ENCODE peak calls at places on chromosomes 13 and 19, in eight cellular contexts. M is omental fat pad, N is breast epithelium, V is epithelial cell of proximal tubule, G is fibroblast of pulmonary artery, I is nephron progenitor cell, S is activated B cell treated with CpG ODN at 0.5 μM for 24 hours, B is upper lobe of right lung. O is an unnamed sample.

GRCh38 chr13:40490086-40490723 is 176.2 kb downstream of the FOXO1 start:
- DNase-seq in V (peak; percentile 31), S (no peak), B (no peak), N (no peak), M (no peak), I (no peak), G (no peak), O (no peak)

GRCh38 chr13:44703371-44703770 is 127.2 kb upstream of the TSC22D1 start:
- DNase-seq in N (no peak), G (peak; percentile 29), S (no peak), B (no peak), M (no peak), V (peak; percentile 39), I (no peak), O (no peak)

GRCh38 chr19:55591555-55591954 is 7.8 kb downstream of the FIZ1 start:
- DNase-seq in I (no peak), G (no peak), V (no peak), S (no peak), B (no peak), N (no peak), M (no peak), O (no peak)

GRCh38 chr13:43300817-43301216 is 277.4 kb downstream of the DNAJC15 start:
- DNase-seq in M (no peak), S (no peak), V (no peak), N (no peak), G (peak; percentile 48), I (no peak), B (no peak), O (no peak)

GRCh38 chr19:5340637-5341447 is at the start of gene PTPRS:
- DNase-seq in I (peak; percentile 97), V (no peak), M (peak; percentile 26), B (peak; percentile 84), S (peak; percentile 65), N (peak; percentile 71), G (peak; percentile 75), O (no peak)

GRCh38 chr13:29543230-29544215 is 52.0 kb downstream of the SLC7A1 start:
- DNase-seq in G (peak; percentile 29), I (no peak), S (peak; percentile 19), V (peak; percentile 6), M (no peak), B (no peak), N (no peak), O (no peak)

GRCh38 chr19:5718579-5719273 is 1.2 kb downstream of the LONP1 start:
- DNase-seq in S (no peak), N (no peak), V (peak; percentile 52), I (no peak), B (no peak), M (no peak), G (peak; percentile 79), O (no peak)

GRCh38 chr13:79810671-79811070 is 329.7 kb downstream of the NDFIP2 start:
- DNase-seq in I (no peak), M (no peak), V (peak; percentile 19), N (no peak), G (peak; percentile 62), S (no peak), B (no peak), O (no peak)

GRCh38 chr13:97018029-97018819 is 23.9 kb upstream of the OXGR1 start:
- DNase-seq in G (peak; percentile 80), I (peak; percentile 41), N (no peak), M (no peak), V (no peak), S (no peak), B (no peak), O (no peak)

GRCh38 chr13:25945596-25945995 is 106.2 kb downstream of the SHISA2 start:
- DNase-seq in V (no peak), M (no peak), B (no peak), N (no peak), S (no peak), I (no peak), G (peak; percentile 8), O (no peak)

GRCh38 chr19:15394426-15394825 is 14.8 kb upstream of the AKAP8 start:
- DNase-seq in G (no peak), N (no peak), I (no peak), B (no peak), V (no peak), M (no peak), S (no peak), O (no peak)

GRCh38 chr19:35211545-35212230 is 16.9 kb downstream of the FAM187B start:
- DNase-seq in S (no peak), V (no peak), G (no peak), N (no peak), B (peak; percentile 78), M (no peak), I (no peak), O (no peak)

GRCh38 chr19:9146882-9147281 is 6.7 kb downstream of the ZNF317 start:
- DNase-seq in B (no peak), M (no peak), V (no peak), I (no peak), G (no peak), S (no peak), N (no peak), O (no peak)

GRCh38 chr19:18809149-18809978 is 18.3 kb upstream of the COMP start:
- DNase-seq in N (no peak), I (no peak), G (peak; percentile 92), S (no peak), B (no peak), M (no peak), V (no peak), O (no peak)

GRCh38 chr19:41369769-41370168 is 5.8 kb upstream of the B9D2 start:
- DNase-seq in V (no peak), N (no peak), B (no peak), S (no peak), G (no peak), M (no peak), I (no peak), O (no peak)

GRCh38 chr13:23617551-23618014 is 47.4 kb downstream of the TNFRSF19 start:
- DNase-seq in S (no peak), G (peak; percentile 61), M (no peak), I (no peak), B (no peak), V (no peak), N (no peak), O (no peak)

DNA sequence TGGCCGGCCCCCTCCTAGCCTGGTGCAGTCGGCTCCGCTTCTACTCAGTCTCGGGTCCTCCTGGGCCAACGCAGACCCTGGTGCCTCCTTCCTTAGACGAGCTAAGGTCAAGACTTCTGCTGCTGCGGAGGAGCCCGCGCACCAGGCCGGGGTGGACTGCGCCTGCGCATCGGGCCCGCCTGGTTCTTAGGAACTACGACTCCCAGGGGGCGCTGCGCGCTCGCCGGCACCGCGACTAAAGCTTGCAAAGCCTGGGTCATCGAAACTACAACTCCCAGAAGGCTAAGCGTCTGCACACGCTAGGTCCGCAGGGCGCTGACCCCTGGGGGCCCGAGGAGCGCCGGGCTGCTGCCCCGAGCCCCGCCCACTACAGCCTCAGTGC is at the start of gene ZNF835:
- DNase-seq in I (no peak), N (peak; percentile 90), M (peak; percentile 76), S (peak; percentile 91), G (peak; percentile 22), B (peak; percentile 94), V (no peak), O (no peak)
- TF ChIP-seq CTCF in I (no peak), N (no peak), M (no peak), S (no peak), G (no peak), B (peak; percentile 31), V (no peak), O (no peak)

GRCh38 chr13:33017410-33017929 is 1.2 kb downstream of the KL start:
- DNase-seq in V (peak; percentile 92), B (no peak), S (no peak), G (peak; percentile 71), N (no peak), I (peak; percentile 11), M (no peak), O (no peak)
- TF ChIP-seq CTCF in V (peak; percentile 78), B (peak; percentile 61), S (no peak), G (peak; percentile 62), N (peak; percentile 61), I (peak; percentile 40), M (no peak), O (peak; percentile 65)

GRCh38 chr19:28242317-28242927 is 970.5 kb downstream of the UQCRFS1 start:
- DNase-seq in S (no peak), N (no peak), V (no peak), B (no peak), G (peak; percentile 46), M (no peak), I (peak; percentile 38), O (no peak)
- TF ChIP-seq CTCF in S (no peak), N (no peak), V (peak; percentile 80), B (peak; percentile 59), G (peak; percentile 63), M (no peak), I (peak; percentile 81), O (peak; percentile 76)

GRCh38 chr13:111460548-111461444 is 140.4 kb downstream of the TEX29 start:
- DNase-seq in G (peak; percentile 42), M (no peak), V (no peak), N (no peak), B (no peak), S (no peak), I (peak; percentile 47), O (no peak)
- TF ChIP-seq CTCF in G (peak; percentile 37), M (no peak), V (peak; percentile 29), N (no peak), B (peak; percentile 26), S (no peak), I (peak; percentile 43), O (peak; percentile 81)

GRCh38 chr13:48502601-48503319 is 30.1 kb downstream of the RCBTB2 start:
- DNase-seq in N (no peak), I (no peak), B (no peak), G (no peak), M (no peak), S (no peak), V (no peak), O (no peak)

GRCh38 chr13:48507024-48507423 is 25.9 kb downstream of the RCBTB2 start:
- DNase-seq in S (no peak), N (no peak), V (no peak), G (no peak), M (no peak), I (no peak), B (no peak), O (no peak)

GRCh38 chr13:48505597-48506091 is 27.2 kb downstream of the RCBTB2 start:
- DNase-seq in G (no peak), M (no peak), B (no peak), S (no peak), V (no peak), N (no peak), I (no peak), O (no peak)

GRCh38 chr13:48506092-48506701 is 26.7 kb downstream of the RCBTB2 start:
- DNase-seq in M (no peak), I (no peak), S (no peak), N (no peak), B (no peak), V (no peak), G (no peak), O (no peak)

DNA sequence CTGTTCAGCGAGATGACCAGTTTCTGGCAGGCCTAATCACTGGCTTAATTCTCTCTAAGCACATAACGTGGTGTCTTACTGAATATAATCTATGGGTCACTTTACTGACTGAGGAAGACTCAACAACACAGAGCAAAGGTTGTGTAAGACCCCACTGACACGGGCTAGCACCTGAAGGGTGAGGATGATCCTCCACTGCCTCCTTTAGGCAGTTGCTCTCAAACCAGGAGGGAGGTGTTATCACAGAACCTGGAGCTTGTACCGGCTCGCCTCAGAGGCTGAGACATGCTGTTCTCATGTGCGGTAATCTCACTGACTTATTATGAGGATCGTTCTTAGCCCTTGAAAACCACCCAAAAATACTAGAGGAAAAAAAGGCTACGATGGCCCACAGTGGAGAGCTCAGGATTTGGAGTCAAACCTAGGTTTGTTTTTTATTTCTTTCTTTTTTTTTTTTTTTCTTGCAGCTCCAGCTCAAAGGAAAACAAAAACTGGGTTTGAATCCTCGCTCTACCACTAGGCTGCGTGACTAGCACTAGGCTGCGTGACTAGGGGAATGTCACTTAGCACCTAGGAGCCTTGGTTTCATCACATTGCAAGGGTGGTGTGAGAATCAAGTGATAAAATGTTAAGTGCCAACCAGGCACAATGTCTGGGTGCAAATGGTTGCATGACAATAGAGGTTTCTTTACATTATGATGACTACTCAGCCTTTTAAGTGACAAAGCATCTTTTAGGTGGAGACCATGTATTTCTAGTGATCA is 28.1 kb downstream of the RCBTB2 start:
- DNase-seq in G (no peak), S (no peak), M (no peak), N (no peak), I (no peak), V (no peak), B (no peak), O (no peak)
- TF ChIP-seq CTCF in G (no peak), S (no peak), M (no peak), N (no peak), I (no peak), V (no peak), B (no peak), O (no peak)

O was measured in chondrocyte.